ENCODE peak calls at places on chromosome 18, in seven cellular contexts. W is epithelial cell of proximal tubule, I is IMR-90, Q is GM10248, X is endothelial cell, F is right lobe of liver, V is colonic mucosa. A is an unnamed sample.

GRCh38 chr18:52046842-52047241 is 293.2 kb upstream of the DCC start:
- DNase-seq in V (no peak), X (no peak), W (no peak), F (no peak), I (no peak), Q (no peak), A (no peak)

GRCh38 chr18:78080081-78080480 is 830.4 kb downstream of the GALR1 start:
- DNase-seq in V (no peak), X (no peak), F (no peak), Q (no peak), W (no peak), I (no peak), A (no peak)

GRCh38 chr18:75546964-75547363 is 119.5 kb upstream of the SMIM21 start:
- DNase-seq in X (no peak), W (no peak), Q (no peak), F (no peak), V (no peak), I (no peak), A (no peak)

GRCh38 chr18:23143871-23144270 is 8.6 kb downstream of the CABLES1 start:
- DNase-seq in Q (no peak), I (no peak), V (no peak), W (no peak), X (peak), F (no peak), A (no peak)

GRCh38 chr18:34742761-34743366 is 32.8 kb downstream of the DTNA start:
- DNase-seq in Q (no peak), X (no peak), F (no peak), I (no peak), W (no peak), V (no peak), A (no peak)

GRCh38 chr18:62262050-62262449 is 63.1 kb upstream of the TNFRSF11A start:
- DNase-seq in W (no peak), I (no peak), F (no peak), X (no peak), V (no peak), Q (no peak), A (no peak)

GRCh38 chr18:64132871-64133270 is 16.0 kb downstream of the LINC00305 start:
- DNase-seq in V (no peak), X (no peak), I (no peak), Q (no peak), F (no peak), W (no peak), A (no peak)

GRCh38 chr18:62585274-62586147 is 62.7 kb downstream of the ZCCHC2 start:
- DNase-seq in I (no peak), F (no peak), V (no peak), W (no peak), X (no peak), Q (no peak), A (no peak)

GRCh38 chr18:51032193-51032592 is 2.2 kb downstream of the SMAD4 start:
- DNase-seq in Q (no peak), F (no peak), I (no peak), V (no peak), W (no peak), X (no peak), A (no peak)

GRCh38 chr18:34121157-34121807 is 103.4 kb downstream of the NOL4 start:
- DNase-seq in I (no peak), W (peak), Q (no peak), F (peak), V (no peak), X (no peak), A (peak)

GRCh38 chr18:55869965-55870585 is 282.1 kb upstream of the TCF4 start:
- DNase-seq in X (no peak), V (no peak), W (no peak), Q (no peak), F (no peak), I (peak), A (no peak)

GRCh38 chr18:35000457-35000856 is 40.8 kb upstream of the MAPRE2 start:
- DNase-seq in I (no peak), X (no peak), W (no peak), V (no peak), F (no peak), Q (no peak), A (no peak)

GRCh38 chr18:22170421-22171262 is 1.3 kb downstream of the GATA6 start:
- DNase-seq in X (no peak), I (peak), Q (no peak), W (no peak), F (peak), V (no peak), A (no peak)

DNA sequence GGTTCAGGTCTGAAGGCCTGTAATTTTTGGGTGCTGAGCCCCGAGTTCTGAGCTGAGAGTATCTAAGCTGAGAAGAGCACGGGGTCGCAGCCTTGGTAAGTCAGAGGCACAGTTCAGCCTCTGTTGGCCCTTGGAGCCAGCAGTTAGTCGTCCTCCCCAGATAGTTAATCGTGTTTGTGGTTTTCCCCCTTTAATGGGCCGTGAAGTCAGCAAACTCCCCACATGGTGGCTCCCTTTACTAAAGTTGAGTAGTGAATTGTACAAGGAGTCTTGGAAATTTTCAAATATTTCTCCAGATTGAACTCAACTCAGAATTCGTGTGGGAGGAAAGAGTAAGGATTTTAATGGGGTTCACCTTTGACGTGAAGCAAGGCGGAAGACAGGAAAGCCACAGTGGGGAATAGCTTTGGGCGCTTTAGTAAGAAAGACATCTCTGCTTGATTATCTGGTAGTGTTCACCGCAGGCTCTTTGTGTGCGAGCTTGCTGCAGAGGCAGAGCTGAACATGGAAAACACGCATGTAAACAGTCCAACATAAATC is 2.4 kb upstream of the ADCYAP1 start:
- DNase-seq in X (no peak), I (no peak), V (no peak), Q (no peak), F (no peak), W (no peak), A (peak)
- TF ChIP-seq CTCF in X (no peak), I (no peak), V (no peak), Q (no peak), F (no peak), W (peak), A (no peak)

GRCh38 chr18:36757081-36757480 is 71.7 kb downstream of the TPGS2 start:
- DNase-seq in W (peak), V (no peak), X (peak), Q (no peak), I (peak), F (no peak), A (peak)
- TF ChIP-seq CTCF in W (peak), V (peak), X (peak), Q (peak), I (peak), F (peak), A (peak)

GRCh38 chr18:9055185-9055584 is 47.3 kb upstream of the NDUFV2 start:
- DNase-seq in I (peak), F (no peak), W (peak), V (no peak), Q (peak), X (no peak), A (no peak)
- TF ChIP-seq CTCF in I (peak), F (peak), W (peak), V (no peak), Q (peak), X (no peak), A (no peak)

GRCh38 chr18:24402209-24402785 is 4.7 kb upstream of the OSBPL1A start:
- DNase-seq in I (no peak), X (peak), F (no peak), V (no peak), W (no peak), Q (no peak), A (no peak)
- TF ChIP-seq CTCF in I (peak), X (peak), F (peak), V (no peak), W (peak), Q (peak), A (peak)

GRCh38 chr18:37019157-37019571 is 190.2 kb downstream of the KIAA1328 start:
- DNase-seq in X (peak), W (peak), I (peak), Q (no peak), F (no peak), V (no peak), A (peak)
- TF ChIP-seq CTCF in X (peak), W (peak), I (no peak), Q (no peak), F (peak), V (no peak), A (peak)

GRCh38 chr18:57674891-57675290 is 53.3 kb upstream of the NARS1 start:
- DNase-seq in F (no peak), V (no peak), X (no peak), W (no peak), Q (no peak), I (no peak), A (no peak)

GRCh38 chr18:57666818-57667497 is 45.3 kb upstream of the NARS1 start:
- DNase-seq in X (no peak), V (no peak), I (peak), W (no peak), F (no peak), Q (no peak), A (no peak)

GRCh38 chr18:57668021-57668420 is 46.4 kb upstream of the NARS1 start:
- DNase-seq in X (peak), V (no peak), W (no peak), I (no peak), F (no peak), Q (no peak), A (no peak)

GRCh38 chr18:57664600-57665165 is 43.0 kb upstream of the NARS1 start:
- DNase-seq in I (no peak), Q (no peak), F (no peak), W (no peak), V (no peak), X (no peak), A (no peak)

GRCh38 chr18:57670046-57670445 is 48.4 kb upstream of the NARS1 start:
- DNase-seq in I (no peak), Q (no peak), W (no peak), X (no peak), F (no peak), V (no peak), A (no peak)
- TF ChIP-seq CTCF in I (no peak), Q (no peak), W (no peak), X (no peak), F (no peak), V (no peak), A (no peak)

DNA sequence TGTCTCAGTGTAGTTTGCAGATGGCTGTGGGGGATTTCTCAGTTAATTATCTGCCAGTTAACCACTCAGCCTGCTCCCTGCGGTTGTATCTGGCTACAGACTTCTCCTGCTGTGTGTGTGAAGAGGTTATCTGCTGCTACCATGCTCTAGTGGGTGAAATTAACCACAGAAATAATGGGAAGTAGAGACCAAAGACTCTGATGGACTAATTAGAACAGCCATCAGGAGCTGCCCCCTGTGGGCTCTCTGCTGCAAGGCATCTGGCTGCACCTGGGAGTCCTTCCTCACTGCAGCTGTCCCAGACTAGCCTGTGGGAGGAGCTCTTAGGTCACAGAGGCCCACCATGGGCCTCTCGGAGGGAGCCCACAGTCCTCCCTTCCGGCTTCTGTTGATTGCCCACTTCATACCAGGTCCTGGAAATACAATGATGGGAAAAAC is 66.6 kb downstream of the CTIF start:
- DNase-seq in F (no peak), V (no peak), Q (peak), I (peak), W (no peak), X (peak), A (peak)
- TF ChIP-seq CTCF in F (peak), V (no peak), Q (peak), I (peak), W (peak), X (peak), A (no peak)

GRCh38 chr18:7921938-7922587 is 354.9 kb downstream of the PTPRM start:
- DNase-seq in Q (no peak), X (no peak), F (peak), V (no peak), W (no peak), I (peak), A (peak)

GRCh38 chr18:7924616-7925015 is 357.5 kb downstream of the PTPRM start:
- DNase-seq in V (no peak), Q (no peak), W (no peak), X (no peak), F (no peak), I (no peak), A (no peak)

GRCh38 chr18:7923105-7923504 is 356.0 kb downstream of the PTPRM start:
- DNase-seq in W (no peak), I (no peak), F (no peak), X (no peak), V (no peak), Q (no peak), A (peak)

GRCh38 chr18:7927119-7927518 is 360.0 kb downstream of the PTPRM start:
- DNase-seq in Q (no peak), V (no peak), X (no peak), W (no peak), F (no peak), I (peak), A (no peak)

DNA sequence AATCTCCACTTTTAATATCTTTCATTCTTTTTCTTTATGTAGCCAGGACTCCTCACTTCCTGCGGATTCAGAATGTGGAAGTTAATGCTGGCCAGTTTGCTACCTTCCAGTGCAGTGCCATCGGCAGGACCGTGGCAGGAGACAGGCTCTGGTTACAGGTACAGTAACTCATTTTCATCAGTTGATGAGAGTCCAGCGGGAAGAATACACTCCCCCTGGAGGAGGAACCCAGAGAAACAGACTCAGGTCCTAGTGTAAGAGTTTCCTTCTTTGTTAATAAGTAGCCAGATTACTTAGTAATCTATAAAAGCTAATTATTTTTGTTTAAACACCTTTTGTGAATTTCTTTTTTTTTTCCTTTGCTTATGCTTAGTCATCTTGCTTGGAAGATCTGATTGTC is 359.4 kb downstream of the PTPRM start:
- DNase-seq in I (no peak), W (no peak), V (no peak), X (peak), F (no peak), Q (no peak), A (peak)
- TF ChIP-seq CTCF in I (peak), W (peak), V (peak), X (peak), F (peak), Q (no peak), A (peak)

DNA sequence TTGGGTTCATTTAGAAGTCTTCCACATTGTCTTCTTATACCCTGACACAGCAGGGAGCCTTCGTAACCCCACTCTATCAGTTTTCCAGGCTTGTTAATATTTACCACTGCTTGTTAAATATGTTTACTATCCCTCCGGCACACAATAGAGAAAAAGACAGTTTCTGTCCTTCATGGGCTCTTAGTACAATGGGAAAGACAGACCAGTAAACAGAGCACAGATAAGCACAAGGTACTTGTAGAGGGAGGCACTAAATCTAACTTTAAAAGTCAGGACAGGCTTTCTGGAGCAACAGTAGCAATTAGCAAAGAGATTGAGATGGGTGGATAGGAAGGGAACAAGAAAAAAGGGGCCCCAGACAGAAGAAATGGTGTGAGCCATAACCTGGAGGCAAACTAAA is 383.9 kb downstream of the CDH2 start:
- DNase-seq in I (no peak), X (no peak), Q (no peak), V (no peak), F (no peak), W (no peak), A (no peak)
- TF ChIP-seq CTCF in I (no peak), X (no peak), Q (no peak), V (no peak), F (no peak), W (no peak), A (no peak)